ENCODE peak calls at places on chromosome 7, in seven cellular contexts. One of them, this sample, is unnamed. For H3K4me1, the result is how much of the 10 kb centered on the place peaks cover.

GRCh38 chr7:15459018-15459621 is 102.7 kb downstream of the AGMO start:
- DNase-seq in suprapubic skin: no peak
- DNase-seq in Panc1: no peak
- DNase-seq in lung: no peak
- DNase-seq in heart left ventricle: peak
- DNase-seq in kidney: no peak
- DNase-seq in right lobe of liver: no peak
- DNase-seq in this sample: no peak

GRCh38 chr7:23261843-23262452 is 15.4 kb downstream of the GPNMB start:
- DNase-seq in suprapubic skin: no peak
- DNase-seq in right lobe of liver: peak
- DNase-seq in Panc1: peak
- DNase-seq in heart left ventricle: peak
- DNase-seq in lung: peak
- DNase-seq in kidney: peak
- DNase-seq in this sample: no peak

GRCh38 chr7:136964347-136964746 is 95.9 kb downstream of the CHRM2 start:
- DNase-seq in Panc1: no peak
- DNase-seq in right lobe of liver: no peak
- DNase-seq in suprapubic skin: no peak
- DNase-seq in heart left ventricle: no peak
- DNase-seq in lung: no peak
- DNase-seq in kidney: no peak
- DNase-seq in this sample: no peak

GRCh38 chr7:134089446-134089845 is 37.7 kb upstream of the LRGUK start:
- DNase-seq in suprapubic skin: no peak
- DNase-seq in kidney: no peak
- DNase-seq in Panc1: no peak
- DNase-seq in lung: no peak
- DNase-seq in right lobe of liver: no peak
- DNase-seq in heart left ventricle: no peak
- DNase-seq in this sample: peak

GRCh38 chr7:117312593-117312992 is 10.3 kb downstream of the WNT2 start:
- DNase-seq in kidney: no peak
- DNase-seq in Panc1: no peak
- DNase-seq in suprapubic skin: no peak
- DNase-seq in lung: no peak
- DNase-seq in right lobe of liver: no peak
- DNase-seq in heart left ventricle: no peak
- DNase-seq in this sample: no peak

GRCh38 chr7:99505324-99505662 is 831 bp downstream of the ZKSCAN5 start:
- DNase-seq in kidney: no peak
- DNase-seq in heart left ventricle: no peak
- DNase-seq in lung: no peak
- DNase-seq in right lobe of liver: no peak
- DNase-seq in Panc1: no peak
- DNase-seq in suprapubic skin: no peak
- DNase-seq in this sample: no peak

GRCh38 chr7:105473163-105473562 is 48.9 kb downstream of the PUS7 start:
- DNase-seq in suprapubic skin: no peak
- DNase-seq in lung: no peak
- DNase-seq in Panc1: no peak
- DNase-seq in kidney: no peak
- DNase-seq in right lobe of liver: no peak
- DNase-seq in heart left ventricle: no peak
- DNase-seq in this sample: no peak

GRCh38 chr7:75534727-75535307 is 42.7 kb downstream of the SPDYE5 start:
- DNase-seq in lung: no peak
- DNase-seq in right lobe of liver: no peak
- DNase-seq in Panc1: peak
- DNase-seq in suprapubic skin: no peak
- DNase-seq in kidney: no peak
- DNase-seq in heart left ventricle: no peak
- DNase-seq in this sample: no peak

GRCh38 chr7:22572937-22573336 is 72.9 kb upstream of the STEAP1B start:
- DNase-seq in heart left ventricle: no peak
- DNase-seq in lung: no peak
- DNase-seq in kidney: no peak
- DNase-seq in suprapubic skin: no peak
- DNase-seq in Panc1: no peak
- DNase-seq in right lobe of liver: no peak
- DNase-seq in this sample: no peak

GRCh38 chr7:70318511-70318910 is 720.2 kb downstream of the AUTS2 start:
- DNase-seq in Panc1: no peak
- DNase-seq in suprapubic skin: no peak
- DNase-seq in right lobe of liver: no peak
- DNase-seq in lung: no peak
- DNase-seq in kidney: no peak
- DNase-seq in heart left ventricle: no peak
- DNase-seq in this sample: no peak

GRCh38 chr7:70317356-70317755 is 719.1 kb downstream of the AUTS2 start:
- DNase-seq in suprapubic skin: no peak
- DNase-seq in right lobe of liver: no peak
- DNase-seq in heart left ventricle: peak
- DNase-seq in lung: peak
- DNase-seq in Panc1: no peak
- DNase-seq in kidney: no peak
- DNase-seq in this sample: no peak

GRCh38 chr7:70316745-70317144 is 718.5 kb downstream of the AUTS2 start:
- DNase-seq in Panc1: no peak
- DNase-seq in kidney: no peak
- DNase-seq in right lobe of liver: no peak
- DNase-seq in lung: no peak
- DNase-seq in heart left ventricle: no peak
- DNase-seq in suprapubic skin: no peak
- DNase-seq in this sample: no peak

GRCh38 chr7:70321016-70321415 is 722.7 kb downstream of the AUTS2 start:
- DNase-seq in right lobe of liver: no peak
- DNase-seq in Panc1: no peak
- DNase-seq in heart left ventricle: no peak
- DNase-seq in kidney: no peak
- DNase-seq in suprapubic skin: no peak
- DNase-seq in lung: no peak
- DNase-seq in this sample: no peak

GRCh38 chr7:70319057-70319456 is 720.8 kb downstream of the AUTS2 start:
- DNase-seq in suprapubic skin: no peak
- DNase-seq in Panc1: no peak
- DNase-seq in heart left ventricle: no peak
- DNase-seq in right lobe of liver: no peak
- DNase-seq in kidney: no peak
- DNase-seq in lung: no peak
- DNase-seq in this sample: no peak
- H3K4me1 ChIP-seq in suprapubic skin: under half
- H3K4me1 ChIP-seq in Panc1: under half
- H3K4me1 ChIP-seq in heart left ventricle: under half
- H3K4me1 ChIP-seq in right lobe of liver: under half
- H3K4me1 ChIP-seq in kidney: under half
- H3K4me1 ChIP-seq in lung: under half
- H3K4me1 ChIP-seq in this sample: under half

DNA sequence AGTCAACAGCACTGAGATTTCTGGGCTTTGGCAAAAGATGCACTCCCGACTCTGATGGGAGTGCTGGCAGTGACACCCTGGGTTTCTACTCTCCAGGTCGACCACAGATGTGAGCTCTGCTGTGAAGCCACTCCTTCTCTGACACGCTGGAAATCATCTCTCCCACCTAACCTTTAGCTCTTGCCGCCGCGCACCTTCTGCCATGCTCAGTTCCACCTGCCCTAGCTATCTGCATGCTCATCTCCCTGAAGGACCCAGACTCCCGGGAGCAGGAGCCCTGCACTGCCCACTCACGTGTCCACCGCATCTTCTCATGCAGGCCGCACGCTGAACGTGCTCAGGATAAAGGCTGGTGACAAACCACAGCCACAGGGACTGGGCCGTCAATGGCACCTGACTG is 174.8 kb downstream of the TNS3 start:
- DNase-seq in lung: no peak
- DNase-seq in suprapubic skin: peak
- DNase-seq in heart left ventricle: no peak
- DNase-seq in Panc1: no peak
- DNase-seq in right lobe of liver: peak
- DNase-seq in kidney: no peak
- DNase-seq in this sample: no peak
- H3K27ac ChIP-seq in lung: peak
- H3K27ac ChIP-seq in suprapubic skin: peak
- H3K27ac ChIP-seq in heart left ventricle: no peak
- H3K27ac ChIP-seq in Panc1: peak
- H3K27ac ChIP-seq in right lobe of liver: no peak
- H3K27ac ChIP-seq in kidney: peak
- H3K27ac ChIP-seq in this sample: no peak

GRCh38 chr7:1224093-1224702 is 8.5 kb upstream of the UNCX start:
- DNase-seq in kidney: no peak
- DNase-seq in heart left ventricle: no peak
- DNase-seq in lung: no peak
- DNase-seq in Panc1: no peak
- DNase-seq in suprapubic skin: no peak
- DNase-seq in right lobe of liver: no peak
- DNase-seq in this sample: no peak
- H3K4me3 ChIP-seq in kidney: no peak
- H3K4me3 ChIP-seq in heart left ventricle: no peak
- H3K4me3 ChIP-seq in lung: no peak
- H3K4me3 ChIP-seq in Panc1: no peak
- H3K4me3 ChIP-seq in suprapubic skin: no peak
- H3K4me3 ChIP-seq in right lobe of liver: no peak
- H3K4me3 ChIP-seq in this sample: peak

GRCh38 chr7:28700790-28701203 is 257.3 kb downstream of the TRIL start:
- DNase-seq in suprapubic skin: no peak
- DNase-seq in Panc1: no peak
- DNase-seq in kidney: no peak
- DNase-seq in heart left ventricle: no peak
- DNase-seq in right lobe of liver: no peak
- DNase-seq in lung: no peak
- DNase-seq in this sample: no peak
- H3K4me1 ChIP-seq in suprapubic skin: under half
- H3K4me1 ChIP-seq in Panc1: under half
- H3K4me1 ChIP-seq in kidney: under half
- H3K4me1 ChIP-seq in heart left ventricle: half or more
- H3K4me1 ChIP-seq in right lobe of liver: under half
- H3K4me1 ChIP-seq in lung: under half
- H3K4me1 ChIP-seq in this sample: under half

GRCh38 chr7:36650766-36651310 is 73.5 kb downstream of the AOAH start:
- DNase-seq in lung: no peak
- DNase-seq in Panc1: no peak
- DNase-seq in kidney: no peak
- DNase-seq in right lobe of liver: no peak
- DNase-seq in suprapubic skin: no peak
- DNase-seq in heart left ventricle: no peak
- DNase-seq in this sample: no peak
- H3K27ac ChIP-seq in lung: no peak
- H3K27ac ChIP-seq in Panc1: no peak
- H3K27ac ChIP-seq in kidney: no peak
- H3K27ac ChIP-seq in right lobe of liver: no peak
- H3K27ac ChIP-seq in suprapubic skin: no peak
- H3K27ac ChIP-seq in heart left ventricle: no peak
- H3K27ac ChIP-seq in this sample: no peak

GRCh38 chr7:24283900-24284698 is at the start of gene NPY:
- DNase-seq in kidney: peak
- DNase-seq in Panc1: no peak
- DNase-seq in heart left ventricle: no peak
- DNase-seq in right lobe of liver: no peak
- DNase-seq in lung: no peak
- DNase-seq in suprapubic skin: no peak
- DNase-seq in this sample: no peak
- H3K4me3 ChIP-seq in kidney: no peak
- H3K4me3 ChIP-seq in Panc1: peak
- H3K4me3 ChIP-seq in heart left ventricle: no peak
- H3K4me3 ChIP-seq in right lobe of liver: no peak
- H3K4me3 ChIP-seq in lung: no peak
- H3K4me3 ChIP-seq in suprapubic skin: peak
- H3K4me3 ChIP-seq in this sample: peak

GRCh38 chr7:69817835-69818646 is 219.8 kb downstream of the AUTS2 start:
- DNase-seq in heart left ventricle: no peak
- DNase-seq in kidney: no peak
- DNase-seq in suprapubic skin: no peak
- DNase-seq in lung: no peak
- DNase-seq in right lobe of liver: no peak
- DNase-seq in Panc1: no peak
- DNase-seq in this sample: no peak
- H3K4me1 ChIP-seq in heart left ventricle: under half
- H3K4me1 ChIP-seq in kidney: under half
- H3K4me1 ChIP-seq in suprapubic skin: under half
- H3K4me1 ChIP-seq in lung: under half
- H3K4me1 ChIP-seq in right lobe of liver: under half
- H3K4me1 ChIP-seq in Panc1: under half
- H3K4me1 ChIP-seq in this sample: under half

GRCh38 chr7:129909669-129910068 is 43.1 kb downstream of the UBE2H start:
- DNase-seq in kidney: no peak
- DNase-seq in heart left ventricle: no peak
- DNase-seq in suprapubic skin: no peak
- DNase-seq in Panc1: no peak
- DNase-seq in lung: no peak
- DNase-seq in right lobe of liver: no peak
- DNase-seq in this sample: no peak
- H3K27ac ChIP-seq in kidney: no peak
- H3K27ac ChIP-seq in heart left ventricle: no peak
- H3K27ac ChIP-seq in suprapubic skin: no peak
- H3K27ac ChIP-seq in Panc1: no peak
- H3K27ac ChIP-seq in lung: no peak
- H3K27ac ChIP-seq in right lobe of liver: no peak
- H3K27ac ChIP-seq in this sample: no peak

GRCh38 chr7:1981201-1981877 is 251.4 kb downstream of the MAD1L1 start:
- DNase-seq in Panc1: no peak
- DNase-seq in right lobe of liver: no peak
- DNase-seq in heart left ventricle: no peak
- DNase-seq in lung: no peak
- DNase-seq in suprapubic skin: no peak
- DNase-seq in kidney: peak
- DNase-seq in this sample: no peak

GRCh38 chr7:1978656-1979590 is 253.8 kb downstream of the MAD1L1 start:
- DNase-seq in right lobe of liver: no peak
- DNase-seq in lung: no peak
- DNase-seq in suprapubic skin: no peak
- DNase-seq in heart left ventricle: no peak
- DNase-seq in Panc1: no peak
- DNase-seq in kidney: peak
- DNase-seq in this sample: no peak

GRCh38 chr7:1979591-1980560 is 252.9 kb downstream of the MAD1L1 start:
- DNase-seq in kidney: peak
- DNase-seq in lung: no peak
- DNase-seq in heart left ventricle: no peak
- DNase-seq in Panc1: no peak
- DNase-seq in right lobe of liver: no peak
- DNase-seq in suprapubic skin: no peak
- DNase-seq in this sample: no peak

GRCh38 chr7:1985071-1985470 is 247.7 kb downstream of the MAD1L1 start:
- DNase-seq in Panc1: no peak
- DNase-seq in suprapubic skin: no peak
- DNase-seq in right lobe of liver: no peak
- DNase-seq in heart left ventricle: peak
- DNase-seq in lung: no peak
- DNase-seq in kidney: peak
- DNase-seq in this sample: no peak

GRCh38 chr7:1981878-1982230 is 250.9 kb downstream of the MAD1L1 start:
- DNase-seq in suprapubic skin: no peak
- DNase-seq in Panc1: no peak
- DNase-seq in lung: no peak
- DNase-seq in kidney: peak
- DNase-seq in right lobe of liver: no peak
- DNase-seq in heart left ventricle: no peak
- DNase-seq in this sample: no peak
- H3K4me3 ChIP-seq in suprapubic skin: no peak
- H3K4me3 ChIP-seq in Panc1: no peak
- H3K4me3 ChIP-seq in lung: no peak
- H3K4me3 ChIP-seq in kidney: no peak
- H3K4me3 ChIP-seq in right lobe of liver: no peak
- H3K4me3 ChIP-seq in heart left ventricle: no peak
- H3K4me3 ChIP-seq in this sample: no peak